ENCODE peak calls at places on chromosome 2, in eight cellular contexts. Q, S, A, I, D, N, E and X are unnamed samples.

GRCh38 chr2:118992740-118993391 is 50.9 kb downstream of the MARCO start:
- DNase-seq in Q (no peak), S (no peak), A (no peak), I (peak), D (no peak), N (no peak), E (no peak), X (no peak)

GRCh38 chr2:128510701-128511100 is 192.0 kb upstream of the HS6ST1 start:
- DNase-seq in Q (no peak), S (peak), A (no peak), I (no peak), D (no peak), N (no peak), E (no peak), X (peak)

GRCh38 chr2:10079192-10079930 is 850 bp downstream of the CYS1 start:
- DNase-seq in Q (peak), S (peak), A (no peak), I (no peak), D (no peak), N (no peak), E (peak), X (peak)

GRCh38 chr2:108449410-108450200 is 599 bp downstream of the GCC2 start:
- DNase-seq in Q (peak), S (peak), A (no peak), I (no peak), D (no peak), N (no peak), E (peak), X (peak)

GRCh38 chr2:234368861-234369261 is 128.0 kb downstream of the ARL4C start:
- DNase-seq in Q (no peak), S (peak), A (no peak), I (no peak), D (peak), N (no peak), E (no peak), X (peak)

GRCh38 chr2:225137971-225138370 is 95.7 kb upstream of the DOCK10 start:
- DNase-seq in Q (no peak), S (no peak), A (no peak), I (no peak), D (no peak), N (no peak), E (no peak), X (no peak)

GRCh38 chr2:134722728-134723127 is 3.9 kb upstream of the TMEM163 start:
- DNase-seq in Q (peak), S (no peak), A (no peak), I (no peak), D (no peak), N (no peak), E (no peak), X (no peak)

GRCh38 chr2:58449286-58450010 is 208.3 kb upstream of the FANCL start:
- DNase-seq in Q (peak), S (no peak), A (no peak), I (no peak), D (no peak), N (no peak), E (no peak), X (no peak)

GRCh38 chr2:181878448-181878847 is 13.1 kb upstream of the ITPRID2 start:
- DNase-seq in Q (no peak), S (no peak), A (no peak), I (no peak), D (no peak), N (no peak), E (no peak), X (no peak)

GRCh38 chr2:74385396-74385795 is 5.3 kb upstream of the DCTN1 start:
- DNase-seq in Q (peak), S (peak), A (no peak), I (no peak), D (no peak), N (no peak), E (no peak), X (no peak)

GRCh38 chr2:37005118-37005868 is 39.0 kb upstream of the STRN start:
- DNase-seq in Q (peak), S (peak), A (no peak), I (no peak), D (no peak), N (no peak), E (no peak), X (peak)

GRCh38 chr2:226031962-226032441 is 632.5 kb downstream of the NYAP2 start:
- DNase-seq in Q (peak), S (no peak), A (no peak), I (no peak), D (no peak), N (no peak), E (no peak), X (peak)

GRCh38 chr2:19839438-19839837 is 62.3 kb downstream of the TTC32 start:
- DNase-seq in Q (no peak), S (no peak), A (no peak), I (no peak), D (no peak), N (peak), E (no peak), X (no peak)

GRCh38 chr2:73920577-73921545 is 5.8 kb upstream of the DGUOK start:
- DNase-seq in Q (peak), S (peak), A (no peak), I (peak), D (no peak), N (no peak), E (peak), X (peak)

GRCh38 chr2:172735646-172736418 is at the start of gene RAPGEF4:
- DNase-seq in Q (peak), S (no peak), A (no peak), I (no peak), D (no peak), N (no peak), E (peak), X (no peak)

GRCh38 chr2:23828986-23829385 is 97.9 kb downstream of the ATAD2B start:
- DNase-seq in Q (no peak), S (peak), A (no peak), I (no peak), D (no peak), N (no peak), E (no peak), X (peak)

GRCh38 chr2:1631292-1632005 is 112.9 kb downstream of the PXDN start:
- DNase-seq in Q (no peak), S (no peak), A (no peak), I (no peak), D (no peak), N (peak), E (no peak), X (no peak)

GRCh38 chr2:241868661-241869081 is 858 bp upstream of the RTP5 start:
- DNase-seq in Q (no peak), S (no peak), A (no peak), I (no peak), D (no peak), N (no peak), E (peak), X (no peak)

GRCh38 chr2:39094717-39095363 is 26.0 kb downstream of the SOS1 start:
- DNase-seq in Q (no peak), S (peak), A (no peak), I (no peak), D (no peak), N (no peak), E (no peak), X (peak)

GRCh38 chr2:95049088-95049955 is 23.8 kb downstream of the MAL start:
- DNase-seq in Q (no peak), S (peak), A (no peak), I (peak), D (no peak), N (no peak), E (no peak), X (no peak)

GRCh38 chr2:20179179-20179754 is 45.7 kb downstream of the SDC1 start:
- DNase-seq in Q (no peak), S (no peak), A (no peak), I (no peak), D (no peak), N (no peak), E (no peak), X (no peak)

GRCh38 chr2:112839407-112840067 is 3.0 kb upstream of the IL1B start:
- DNase-seq in Q (no peak), S (no peak), A (no peak), I (no peak), D (no peak), N (no peak), E (no peak), X (peak)

GRCh38 chr2:200966770-200967169 is 3.3 kb upstream of the ORC2 start:
- DNase-seq in Q (no peak), S (peak), A (peak), I (no peak), D (no peak), N (no peak), E (no peak), X (peak)

GRCh38 chr2:134183679-134184078 is 70.2 kb upstream of the MGAT5 start:
- DNase-seq in Q (no peak), S (no peak), A (no peak), I (no peak), D (no peak), N (no peak), E (no peak), X (no peak)

GRCh38 chr2:9795071-9795470 is 48.2 kb upstream of the TAF1B start:
- DNase-seq in Q (no peak), S (no peak), A (no peak), I (no peak), D (no peak), N (no peak), E (no peak), X (no peak)

GRCh38 chr2:55099878-55100820 is 49.9 kb upstream of the RTN4 start:
- DNase-seq in Q (no peak), S (peak), A (no peak), I (no peak), D (no peak), N (no peak), E (no peak), X (peak)

GRCh38 chr2:112749755-112750559 is 14.5 kb downstream of the CKAP2L start:
- DNase-seq in Q (peak), S (peak), A (no peak), I (peak), D (no peak), N (no peak), E (peak), X (peak)

GRCh38 chr2:28601612-28602011 is 105.8 kb downstream of the PLB1 start:
- DNase-seq in Q (no peak), S (no peak), A (no peak), I (no peak), D (no peak), N (no peak), E (no peak), X (no peak)

GRCh38 chr2:19607931-19608762 is 249.7 kb upstream of the OSR1 start:
- DNase-seq in Q (no peak), S (peak), A (no peak), I (no peak), D (no peak), N (no peak), E (peak), X (peak)

GRCh38 chr2:189673661-189674373 is 653 bp upstream of the ANKAR start:
- DNase-seq in Q (no peak), S (no peak), A (no peak), I (no peak), D (no peak), N (no peak), E (no peak), X (no peak)

GRCh38 chr2:3605013-3605961 is 10.4 kb downstream of the COLEC11 start:
- DNase-seq in Q (peak), S (peak), A (no peak), I (no peak), D (no peak), N (peak), E (peak), X (peak)

GRCh38 chr2:3603536-3604206 is 8.8 kb downstream of the COLEC11 start:
- DNase-seq in Q (no peak), S (no peak), A (no peak), I (no peak), D (no peak), N (peak), E (no peak), X (no peak)

GRCh38 chr2:3604207-3604877 is 9.4 kb downstream of the COLEC11 start:
- DNase-seq in Q (no peak), S (peak), A (no peak), I (no peak), D (no peak), N (peak), E (no peak), X (no peak)

GRCh38 chr2:3606370-3607124 is 11.6 kb downstream of the COLEC11 start:
- DNase-seq in Q (no peak), S (no peak), A (no peak), I (peak), D (no peak), N (peak), E (no peak), X (no peak)

DNA sequence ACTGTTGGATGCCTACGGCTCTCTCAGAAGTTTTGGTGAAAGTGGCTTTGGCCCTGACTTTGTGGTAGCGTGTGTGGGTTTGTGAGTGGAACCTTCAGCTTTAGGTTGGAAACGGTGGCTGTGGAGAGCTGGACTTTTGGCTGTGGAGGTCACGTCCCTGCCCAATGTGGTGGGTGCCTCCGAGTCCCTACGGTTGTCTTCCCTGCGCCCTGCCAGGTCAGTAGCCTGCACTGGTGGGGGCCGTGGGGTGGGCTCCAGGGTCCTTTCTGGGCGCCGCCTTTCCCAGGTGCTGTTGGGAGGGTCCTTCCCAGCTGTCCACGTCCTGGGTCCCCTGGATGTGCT is 11.1 kb downstream of the COLEC11 start:
- DNase-seq in Q (no peak), S (no peak), A (no peak), I (peak), D (no peak), N (no peak), E (no peak), X (no peak)
- H3K4me3 ChIP-seq in Q (no peak), S (no peak), A (no peak), I (no peak), D (no peak), N (no peak), E (no peak), X (no peak)

DNA sequence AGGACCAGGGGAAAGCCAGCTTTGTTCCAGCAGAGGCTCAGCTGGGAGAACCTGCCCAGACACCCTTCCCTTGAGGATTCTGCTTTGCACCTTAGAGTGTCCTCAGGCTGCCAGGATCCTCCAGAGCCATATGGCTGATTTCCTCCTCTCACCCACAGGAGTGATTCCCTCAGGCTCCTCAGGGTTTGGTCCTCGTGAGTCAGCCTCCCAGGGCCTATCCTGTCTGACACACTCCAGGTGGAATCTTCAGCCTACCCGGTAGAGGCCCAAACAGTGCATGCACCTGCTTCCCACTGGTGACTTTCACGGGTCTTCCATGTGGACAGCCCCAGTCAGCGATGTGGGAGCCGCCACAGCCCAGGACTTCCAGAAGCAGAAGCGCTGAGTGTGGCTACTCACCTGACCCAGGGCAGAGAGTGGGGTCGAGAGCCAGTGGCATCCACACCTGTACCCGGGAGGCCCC is 73.3 kb downstream of the TFCP2L1 start:
- DNase-seq in Q (no peak), S (no peak), A (no peak), I (no peak), D (no peak), N (no peak), E (no peak), X (no peak)
- TF ChIP-seq CTCF in Q (no peak), S (no peak), A (no peak), I (no peak), D (no peak), N (no peak), E (no peak), X (no peak)

DNA sequence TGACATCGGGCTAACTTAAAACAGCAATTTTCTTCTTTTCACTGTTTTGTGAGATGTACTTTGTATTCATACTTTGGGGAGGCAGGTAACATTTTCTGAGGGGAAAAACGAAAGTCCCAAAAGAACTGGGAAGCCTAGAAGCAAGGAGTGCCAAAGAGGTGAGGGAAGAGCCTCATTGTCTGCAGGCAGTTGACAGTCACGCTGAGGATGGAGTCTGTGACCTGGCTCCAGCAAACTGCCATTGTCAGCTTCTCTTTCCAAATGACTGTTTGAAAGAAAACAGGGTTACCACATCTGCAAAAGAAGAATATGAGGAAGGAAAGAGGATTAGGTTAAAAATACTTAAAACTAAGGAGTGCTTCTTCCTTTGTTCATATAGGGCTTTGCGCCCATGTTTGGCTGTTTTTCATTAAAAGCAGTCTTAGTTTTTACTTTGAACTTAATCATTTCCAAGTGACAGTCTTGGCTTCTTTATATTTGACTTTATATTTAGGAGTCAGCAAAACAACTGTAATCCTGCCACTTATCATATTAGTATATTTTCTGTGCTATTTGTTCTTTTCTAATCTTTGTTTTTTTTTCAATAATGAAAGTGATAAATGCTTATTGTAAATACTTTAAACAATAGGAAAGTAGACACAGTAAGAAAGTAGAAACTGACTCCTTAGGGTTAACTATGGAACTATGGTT is 35.0 kb downstream of the CERS6 start:
- DNase-seq in Q (no peak), S (no peak), A (no peak), I (no peak), D (no peak), N (no peak), E (no peak), X (no peak)
- H3K4me3 ChIP-seq in Q (no peak), S (no peak), A (no peak), I (no peak), D (no peak), N (no peak), E (no peak), X (peak)

DNA sequence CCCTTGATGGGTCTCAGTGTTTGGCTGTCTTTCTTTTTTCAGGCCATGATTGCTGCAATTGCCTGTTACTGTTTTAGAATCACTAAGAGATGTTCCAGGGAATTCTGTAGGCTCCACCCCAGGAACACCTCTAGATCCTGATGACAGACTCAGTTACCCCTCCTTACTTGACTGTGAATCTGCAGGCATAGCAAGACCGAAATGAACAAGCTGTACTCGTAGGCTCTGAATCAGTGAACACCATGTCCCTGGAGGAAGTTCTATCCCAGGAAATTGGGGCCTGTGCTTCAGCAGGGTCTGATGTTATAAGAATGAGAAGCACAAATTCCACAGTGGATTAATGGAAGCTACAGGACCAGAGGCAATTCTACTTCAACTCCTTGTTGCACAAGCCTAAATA is 148.6 kb downstream of the COPS8 start:
- DNase-seq in Q (no peak), S (peak), A (no peak), I (no peak), D (no peak), N (no peak), E (peak), X (no peak)
- TF ChIP-seq CTCF in Q (no peak), S (no peak), A (no peak), I (no peak), D (no peak), N (no peak), E (no peak), X (no peak)

DNA sequence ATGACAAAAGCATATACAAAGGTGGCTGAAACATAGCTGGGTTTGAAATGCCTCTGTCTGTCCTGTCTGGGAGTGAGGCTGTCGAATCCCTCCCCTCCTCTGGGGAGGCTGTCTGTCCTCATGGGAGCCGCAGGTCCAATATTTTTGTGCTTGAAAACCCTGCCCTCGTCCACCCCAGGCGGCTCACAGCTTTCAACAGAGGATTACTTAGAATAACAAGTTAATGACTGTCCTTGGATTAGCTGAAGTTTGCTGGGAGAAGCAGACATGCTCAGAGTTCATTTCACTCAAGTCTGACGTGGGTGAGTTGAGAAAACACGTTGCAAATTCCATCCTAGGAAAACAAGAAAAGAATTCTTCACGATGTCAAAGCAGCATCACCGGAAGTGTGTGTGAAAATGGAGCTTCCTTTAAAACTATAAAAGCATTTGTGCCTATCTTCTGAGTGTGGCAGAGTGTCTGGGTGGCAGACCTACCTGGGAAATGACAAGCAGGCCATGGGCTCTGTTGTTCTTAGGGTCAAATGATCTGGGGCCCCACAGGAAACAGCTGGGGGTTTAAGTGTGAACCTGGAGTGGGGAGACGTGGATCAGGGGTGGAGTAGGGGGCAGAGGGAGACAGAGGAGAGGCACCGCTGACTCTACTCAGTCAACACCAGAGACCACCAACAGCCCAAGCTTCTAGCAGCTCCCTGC is 77.1 kb downstream of the DDX1 start:
- DNase-seq in Q (no peak), S (peak), A (peak), I (no peak), D (no peak), N (no peak), E (no peak), X (peak)
- H3K4me3 ChIP-seq in Q (no peak), S (no peak), A (no peak), I (no peak), D (no peak), N (no peak), E (no peak), X (no peak)